ENCODE peak calls at places on chromosomes 12 and 14, in six cellular contexts. W is A549, A is GM12878, O is K562, N is endothelial cell of umbilical vein, C is HepG2. Q is an unnamed sample.

GRCh38 chr14:24171422-24172260 is at the start of gene REC8:
- DNase-seq in W (no peak), A (peak; percentile 82), O (no peak), N (peak; percentile 82), C (no peak), Q (no peak)

GRCh38 chr14:56322531-56322930 is 204.3 kb downstream of the PELI2 start:
- DNase-seq in W (no peak), A (no peak), O (no peak), N (no peak), C (no peak), Q (no peak)

GRCh38 chr12:92363295-92364146 is 217.9 kb upstream of the BTG1 start:
- DNase-seq in W (no peak), A (peak; percentile 96), O (peak; percentile 62), N (peak; percentile 31), C (no peak), Q (no peak)

GRCh38 chr12:16473610-16474326 is 126.3 kb downstream of the MGST1 start:
- DNase-seq in W (no peak), A (no peak), O (no peak), N (no peak), C (no peak), Q (no peak)

GRCh38 chr14:56412453-56413434 is 166.9 kb upstream of the TMEM260 start:
- DNase-seq in W (no peak), A (no peak), O (no peak), N (peak; percentile 79), C (no peak), Q (no peak)

GRCh38 chr12:121812320-121812871 is 8.6 kb downstream of the SETD1B start:
- DNase-seq in W (peak; percentile 82), A (no peak), O (peak; percentile 79), N (peak; percentile 53), C (no peak), Q (no peak)

GRCh38 chr14:61342486-61342885 is 21.1 kb downstream of the PRKCH start:
- DNase-seq in W (no peak), A (peak; percentile 67), O (no peak), N (peak; percentile 70), C (no peak), Q (no peak)

GRCh38 chr14:105944632-105945610 is 418.5 kb downstream of the TMEM121 start:
- DNase-seq in W (peak; percentile 70), A (no peak), O (peak; percentile 70), N (no peak), C (peak; percentile 67), Q (peak; percentile 76)

GRCh38 chr14:67245104-67245503 is 3.9 kb downstream of the PALS1 start:
- DNase-seq in W (no peak), A (no peak), O (no peak), N (no peak), C (no peak), Q (no peak)

GRCh38 chr12:42666671-42667243 is 77.2 kb upstream of the PRICKLE1 start:
- DNase-seq in W (peak; percentile 7), A (no peak), O (peak; percentile 2), N (no peak), C (no peak), Q (no peak)

GRCh38 chr12:98998697-98999299 is 353.7 kb downstream of the APAF1 start:
- DNase-seq in W (peak; percentile 47), A (no peak), O (peak; percentile 39), N (peak; percentile 49), C (peak; percentile 21), Q (peak; percentile 57)

GRCh38 chr12:116332705-116333380 is 55.4 kb upstream of the MED13L start:
- DNase-seq in W (no peak), A (no peak), O (no peak), N (no peak), C (no peak), Q (no peak)

GRCh38 chr12:62604856-62605255 is 138.2 kb downstream of the MON2 start:
- DNase-seq in W (peak; percentile 57), A (no peak), O (peak; percentile 51), N (peak; percentile 44), C (no peak), Q (peak; percentile 21)

GRCh38 chr14:33556382-33557121 is 394.3 kb downstream of the EGLN3 start:
- DNase-seq in W (no peak), A (no peak), O (no peak), N (peak; percentile 37), C (no peak), Q (no peak)

GRCh38 chr12:59660148-59660547 is 64.3 kb downstream of the SLC16A7 start:
- DNase-seq in W (no peak), A (no peak), O (no peak), N (no peak), C (no peak), Q (peak; percentile 8)

GRCh38 chr12:49232940-49233841 is 31.7 kb upstream of the TUBA1C start:
- DNase-seq in W (no peak), A (no peak), O (peak; percentile 98), N (peak; percentile 71), C (peak; percentile 30), Q (peak; percentile 91)

GRCh38 chr14:91438845-91439244 is 21.2 kb upstream of the CCDC88C start:
- DNase-seq in W (no peak), A (no peak), O (no peak), N (no peak), C (no peak), Q (no peak)

GRCh38 chr12:120581998-120582397 is 796 bp upstream of the POP5 start:
- DNase-seq in W (no peak), A (no peak), O (peak; percentile 31), N (peak; percentile 38), C (no peak), Q (no peak)

GRCh38 chr12:123223241-123223668 is 9.7 kb downstream of the MPHOSPH9 start:
- DNase-seq in W (no peak), A (no peak), O (no peak), N (no peak), C (no peak), Q (no peak)

GRCh38 chr14:59698793-59699192 is 122.2 kb upstream of the CCDC175 start:
- DNase-seq in W (no peak), A (no peak), O (no peak), N (no peak), C (no peak), Q (no peak)

GRCh38 chr12:56521590-56522371 is at the start of gene RBMS2:
- DNase-seq in W (peak; percentile 96), A (no peak), O (peak; percentile 58), N (peak; percentile 94), C (peak; percentile 59), Q (peak; percentile 70)

GRCh38 chr12:107229827-107230226 is 136.5 kb upstream of the CRY1 start:
- DNase-seq in W (no peak), A (no peak), O (no peak), N (no peak), C (no peak), Q (no peak)

GRCh38 chr12:113049976-113050742 is 6.4 kb upstream of the DTX1 start:
- DNase-seq in W (peak; percentile 73), A (no peak), O (no peak), N (no peak), C (peak; percentile 29), Q (peak; percentile 75)

GRCh38 chr12:82841379-82841778 is 154.7 kb downstream of the TMTC2 start:
- DNase-seq in W (no peak), A (no peak), O (no peak), N (no peak), C (no peak), Q (no peak)

GRCh38 chr12:123049398-123050250 is 69.1 kb downstream of the ARL6IP4 start:
- DNase-seq in W (no peak), A (no peak), O (no peak), N (no peak), C (no peak), Q (no peak)

GRCh38 chr14:100129161-100129589 is 30.3 kb downstream of the DEGS2 start:
- DNase-seq in W (no peak), A (no peak), O (no peak), N (peak; percentile 53), C (no peak), Q (no peak)

GRCh38 chr14:68507544-68508081 is 285.3 kb downstream of the ZFP36L1 start:
- DNase-seq in W (no peak), A (no peak), O (no peak), N (no peak), C (no peak), Q (no peak)

GRCh38 chr14:32417956-32418552 is 89.0 kb downstream of the AKAP6 start:
- DNase-seq in W (peak; percentile 55), A (no peak), O (peak; percentile 2), N (peak; percentile 89), C (no peak), Q (no peak)

GRCh38 chr14:102668291-102668873 is 75.9 kb downstream of the RCOR1 start:
- DNase-seq in W (no peak), A (no peak), O (no peak), N (no peak), C (no peak), Q (no peak)

GRCh38 chr12:123388948-123389559 is 5.1 kb downstream of the KMT5A start:
- DNase-seq in W (no peak), A (no peak), O (no peak), N (no peak), C (no peak), Q (peak; percentile 44)

DNA sequence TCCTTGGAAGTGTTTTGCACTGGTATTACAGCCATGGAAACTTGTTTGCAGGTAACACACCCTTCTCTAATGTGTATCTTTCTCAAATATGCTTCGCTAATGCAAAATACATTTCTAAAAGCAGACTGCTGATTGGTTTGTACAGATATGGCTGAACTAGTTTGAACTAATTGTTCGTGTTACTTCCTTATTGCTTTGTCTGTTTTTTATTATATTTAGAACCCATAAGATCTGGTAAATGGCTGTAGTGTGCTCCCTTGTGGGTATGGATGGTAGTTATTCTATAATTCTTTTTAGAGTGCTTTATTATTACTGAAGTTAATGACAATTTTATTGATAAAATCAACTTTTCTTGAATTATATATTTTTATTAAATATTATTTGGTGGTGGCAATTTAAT is 53.0 kb downstream of the ATF7IP start:
- DNase-seq in W (no peak), A (no peak), O (no peak), N (peak; percentile 83), C (no peak), Q (no peak)
- H3K4me3 ChIP-seq in W (no peak overlapping the region), A (no peak overlapping the region), O (no peak overlapping the region), N (no peak overlapping the region), C (no peak overlapping the region), Q (no peak overlapping the region)

DNA sequence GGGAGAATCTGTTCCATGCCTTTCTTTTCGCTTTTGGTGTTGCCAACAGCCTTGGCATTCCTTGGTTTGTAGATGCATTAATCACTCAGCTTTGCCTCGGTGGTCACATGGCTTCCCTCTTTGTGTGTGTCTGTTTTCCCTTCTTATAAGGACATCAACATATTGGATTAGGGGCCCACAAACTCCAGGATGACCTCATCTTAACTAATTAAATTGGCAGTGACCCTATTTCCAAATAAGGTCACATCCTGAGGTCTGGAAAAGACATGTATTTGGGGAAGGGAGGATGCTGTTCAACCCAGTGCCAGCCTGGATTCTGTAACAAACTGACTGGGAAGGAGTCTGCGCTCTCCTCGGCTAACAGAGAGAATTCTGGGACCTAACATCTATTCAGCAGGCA is 365.7 kb upstream of the FKBP4 start:
- DNase-seq in W (no peak), A (no peak), O (no peak), N (no peak), C (no peak), Q (no peak)
- TF ChIP-seq MYC in W (no peak), A (no peak), O (no peak), N (no peak), C (no peak), Q (no peak)

GRCh38 chr14:42731480-42731879 is 1124.8 kb downstream of the LRFN5 start:
- DNase-seq in W (no peak), A (no peak), O (no peak), N (no peak), C (no peak), Q (no peak)
- H3K4me3 ChIP-seq in W (no peak overlapping the region), A (no peak overlapping the region), O (no peak overlapping the region), N (no peak overlapping the region), C (no peak overlapping the region), Q (no peak overlapping the region)

GRCh38 chr14:50622978-50623377 is 45.1 kb downstream of the SAV1 start:
- DNase-seq in W (no peak), A (no peak), O (no peak), N (no peak), C (no peak), Q (no peak)
- TF ChIP-seq MYC in W (no peak), A (no peak), O (no peak), N (no peak), C (no peak), Q (no peak)

Q was measured in NB4.